ENCODE peak calls at places on chromosomes 3 and 15, in eight cellular contexts. B is A549; C is suprapubic skin; D is right cardiac atrium; W is CD8-positive, alpha-beta T cell; O is heart left ventricle; U is ovary; S is psoas muscle. T is an unnamed sample.
A peak's percentile ranks its signal among the peaks of the same experiment; 100 is the strongest.

GRCh38 chr15:66783327-66784124 is 81.5 kb downstream of the SMAD6 start:
- DNase-seq in B (no peak), C (no peak), D (no peak), W (no peak), O (no peak), U (no peak), S (no peak), T (no peak)

GRCh38 chr3:88003115-88003755 is 55.6 kb downstream of the CGGBP1 start:
- DNase-seq in B (peak; percentile 25), C (no peak), D (no peak), W (no peak), O (no peak), U (no peak), S (no peak), T (no peak)

GRCh38 chr3:171788546-171789351 is 21.5 kb downstream of the PLD1 start:
- DNase-seq in B (no peak), C (no peak), D (no peak), W (no peak), O (no peak), U (no peak), S (no peak), T (no peak)

GRCh38 chr15:41691471-41691870 is 31.3 kb downstream of the MGA start:
- DNase-seq in B (no peak), C (no peak), D (no peak), W (no peak), O (no peak), U (no peak), S (no peak), T (no peak)

GRCh38 chr3:119637679-119638525 is 22.5 kb downstream of the POPDC2 start:
- DNase-seq in B (no peak), C (no peak), D (no peak), W (no peak), O (no peak), U (no peak), S (no peak), T (no peak)

GRCh38 chr3:169026543-169027181 is 636.9 kb downstream of the MECOM start:
- DNase-seq in B (no peak), C (no peak), D (no peak), W (no peak), O (no peak), U (no peak), S (no peak), T (no peak)

GRCh38 chr3:156217674-156218352 is 97.4 kb downstream of the KCNAB1 start:
- DNase-seq in B (no peak), C (no peak), D (no peak), W (no peak), O (peak; percentile 37), U (no peak), S (no peak), T (no peak)

GRCh38 chr3:108662141-108662738 is 72.7 kb downstream of the DZIP3 start:
- DNase-seq in B (peak; percentile 42), C (no peak), D (no peak), W (no peak), O (no peak), U (no peak), S (no peak), T (peak; percentile 58)

GRCh38 chr3:196778755-196779154 is 39.1 kb downstream of the PAK2 start:
- DNase-seq in B (no peak), C (no peak), D (no peak), W (no peak), O (no peak), U (no peak), S (no peak), T (no peak)

GRCh38 chr3:110413291-110413690 is 658.3 kb upstream of the NECTIN3 start:
- DNase-seq in B (no peak), C (no peak), D (no peak), W (no peak), O (no peak), U (no peak), S (no peak), T (no peak)

DNA sequence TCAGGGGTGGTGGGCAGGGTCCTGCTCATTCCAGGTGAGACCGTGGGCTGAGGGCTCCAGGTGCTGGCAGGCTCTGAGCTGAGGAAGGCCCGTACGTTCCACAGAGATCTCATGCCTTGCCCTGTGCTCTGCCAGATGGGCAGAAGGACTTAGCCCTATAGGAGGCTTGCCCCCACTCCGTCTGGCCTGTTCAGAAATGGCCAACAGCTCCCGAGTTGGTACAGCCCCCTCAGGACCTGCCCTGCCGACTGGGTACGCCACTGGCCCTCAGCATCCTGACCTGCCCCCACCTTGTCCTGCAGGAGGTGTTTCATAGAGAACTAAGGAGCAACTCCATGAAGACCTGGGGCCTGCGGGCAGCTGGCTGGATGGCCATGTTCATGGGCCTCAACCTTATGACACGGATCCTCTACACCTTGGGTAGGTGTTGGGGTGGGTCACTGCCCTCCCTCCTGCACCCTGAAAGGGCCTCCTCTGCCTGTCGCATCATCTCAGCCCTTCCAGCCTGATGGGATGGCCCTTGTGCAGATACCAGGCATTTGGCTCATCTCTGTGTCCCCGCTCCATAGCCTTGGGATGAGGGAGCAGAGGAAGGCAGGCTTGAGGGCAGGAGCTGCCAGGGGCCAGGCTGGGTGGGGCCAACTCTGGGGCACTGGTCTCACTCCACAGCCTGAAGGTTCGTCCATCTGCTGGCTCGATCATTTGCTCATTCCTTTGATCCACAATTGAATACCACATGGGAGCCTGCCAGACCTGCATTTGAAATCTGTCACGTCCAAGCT is 14.2 kb downstream of the TMEM43 start:
- DNase-seq in B (no peak), C (no peak), D (no peak), W (no peak), O (no peak), U (no peak), S (no peak), T (no peak)
- H3K27ac ChIP-seq in B (no peak overlapping the region), C (no peak overlapping the region), D (no peak overlapping the region), W (no peak overlapping the region), O (no peak overlapping the region), U (no peak overlapping the region), S (no peak overlapping the region), T (no peak overlapping the region)

GRCh38 chr3:63779227-63779626 is 39.9 kb upstream of the C3orf49 start:
- DNase-seq in B (no peak), C (no peak), D (no peak), W (no peak), O (no peak), U (no peak), S (no peak), T (no peak)

GRCh38 chr3:63768888-63769287 is 50.2 kb upstream of the C3orf49 start:
- DNase-seq in B (no peak), C (no peak), D (no peak), W (no peak), O (no peak), U (no peak), S (no peak), T (no peak)

DNA sequence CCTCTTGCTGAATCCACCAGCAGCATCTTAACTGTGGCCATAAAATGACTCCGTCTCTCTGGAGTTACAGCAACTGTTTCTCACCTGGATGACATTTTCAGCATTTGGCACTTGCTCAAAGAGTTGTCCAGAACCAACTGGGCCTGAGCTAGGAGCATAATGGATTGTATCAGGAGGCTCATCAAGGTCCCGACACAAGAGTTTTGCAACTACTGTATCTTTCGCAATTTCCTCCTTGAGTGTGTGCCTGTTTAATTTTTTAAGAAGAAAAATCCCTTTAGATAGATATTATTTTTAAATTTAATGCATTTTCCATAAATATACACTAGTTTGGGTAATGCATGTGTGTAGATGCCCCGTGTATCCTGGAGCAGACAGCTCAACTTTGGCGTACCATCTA is 44.3 kb upstream of the C3orf49 start:
- DNase-seq in B (no peak), C (no peak), D (no peak), W (no peak), O (no peak), U (no peak), S (no peak), T (no peak)
- H3K27ac ChIP-seq in B (no peak overlapping the region), C (no peak overlapping the region), D (no peak overlapping the region), W (no peak overlapping the region), O (no peak overlapping the region), U (no peak overlapping the region), S (no peak overlapping the region), T (no peak overlapping the region)

GRCh38 chr3:14834121-14834520 is 15.4 kb downstream of the FGD5 start:
- DNase-seq in B (no peak), C (no peak), D (no peak), W (no peak), O (no peak), U (no peak), S (no peak), T (no peak)

GRCh38 chr3:14837864-14838263 is 19.1 kb downstream of the FGD5 start:
- DNase-seq in B (no peak), C (no peak), D (peak; percentile 56), W (no peak), O (no peak), U (no peak), S (peak; percentile 69), T (no peak)

GRCh38 chr3:14834807-14835466 is 16.2 kb downstream of the FGD5 start:
- DNase-seq in B (no peak), C (peak; percentile 43), D (no peak), W (no peak), O (no peak), U (no peak), S (no peak), T (no peak)

GRCh38 chr3:14837188-14837587 is 18.4 kb downstream of the FGD5 start:
- DNase-seq in B (no peak), C (no peak), D (no peak), W (no peak), O (no peak), U (no peak), S (no peak), T (no peak)

DNA sequence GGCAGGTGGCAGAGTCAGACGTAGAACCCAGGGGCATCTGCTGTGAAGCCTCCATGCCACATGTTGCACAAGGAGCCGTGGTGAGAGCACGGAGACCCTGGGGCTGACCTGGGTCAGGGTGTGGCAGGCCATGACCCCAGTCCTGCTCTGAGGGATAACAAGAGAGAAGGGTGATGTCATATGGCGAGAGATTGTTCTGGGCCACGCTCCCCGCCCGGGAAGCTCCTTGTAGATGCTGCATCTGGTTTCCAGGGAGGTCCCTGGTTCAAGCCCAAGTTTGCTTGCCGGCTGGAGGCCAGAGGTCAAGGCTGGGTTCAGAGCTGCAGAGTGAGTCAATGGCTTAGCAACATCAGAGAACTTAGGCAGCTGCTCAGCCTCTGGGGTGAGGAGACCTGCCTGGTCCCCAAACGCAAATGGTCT is 17.3 kb downstream of the FGD5 start:
- DNase-seq in B (no peak), C (no peak), D (peak; percentile 88), W (no peak), O (peak; percentile 83), U (peak; percentile 84), S (peak; percentile 90), T (no peak)
- H3K27ac ChIP-seq in B (no peak overlapping the region), C (peak overlapping the region; percentile 34), D (peak overlapping the region; percentile 31), W (no peak overlapping the region), O (peak overlapping the region; percentile 31), U (peak overlapping the region; percentile 6), S (no peak overlapping the region), T (no peak overlapping the region)

DNA sequence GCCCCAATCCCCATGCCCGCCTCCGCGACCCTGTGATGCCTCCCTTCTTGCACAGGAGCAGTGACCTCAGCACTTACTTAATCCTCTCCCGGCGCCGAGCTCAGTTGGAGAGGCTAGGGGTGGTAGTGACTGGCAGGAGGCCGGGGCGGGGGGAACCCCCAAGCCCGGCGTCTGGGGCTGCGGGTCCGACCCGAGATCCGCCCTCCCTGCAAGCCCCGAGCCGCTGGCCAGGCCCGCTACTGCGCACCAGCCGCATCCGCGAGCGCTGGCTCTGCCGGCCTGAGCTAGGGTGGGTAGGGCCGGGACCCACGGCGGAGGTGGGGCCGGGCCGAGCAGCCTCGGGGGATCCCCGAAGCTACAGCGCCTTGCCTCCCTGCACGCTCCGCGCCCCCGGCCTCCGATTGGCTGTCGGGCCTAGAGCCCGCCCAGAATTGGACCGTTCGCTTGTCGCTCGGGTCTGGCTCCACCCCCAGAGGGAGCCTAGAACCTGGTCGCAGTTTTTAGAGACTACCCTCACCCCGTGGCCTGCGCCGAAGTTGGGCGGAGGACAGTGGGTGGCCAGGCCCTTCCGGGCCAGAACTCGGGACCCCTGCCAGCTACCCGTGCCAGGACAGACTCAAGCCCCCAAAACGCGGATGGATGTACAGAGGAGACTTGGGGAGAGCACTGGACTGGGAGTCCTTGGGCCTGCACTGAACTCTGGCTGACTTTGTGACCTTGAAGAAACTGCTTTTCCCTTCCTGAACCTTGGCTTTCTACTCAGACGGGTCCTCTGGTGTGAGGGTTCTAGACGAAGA is at the start of gene C3orf18:
- DNase-seq in B (peak; percentile 95), C (peak; percentile 96), D (peak; percentile 96), W (peak; percentile 96), O (peak; percentile 98), U (peak; percentile 93), S (peak; percentile 96), T (peak; percentile 92)
- H3K27ac ChIP-seq in B (peak within 1 kb of the TSS; percentile 95), C (peak within 1 kb of the TSS; percentile 47), D (peak within 1 kb of the TSS; percentile 86), W (peak within 1 kb of the TSS; percentile 14), O (peak within 1 kb of the TSS; percentile 94), U (peak within 1 kb of the TSS; percentile 84), S (peak within 1 kb of the TSS; percentile 89), T (peak within 1 kb of the TSS; percentile 82)